ENCODE peak calls at places on chromosomes 2 and 18, in seven cellular contexts. U is GM23338, D is WTC11, T is AG09319, G is HCT116, V is MCF 10A, B is GM06990. F is an unnamed sample.

GRCh38 chr2:237700583-237701032 is 73.2 kb downstream of the LRRFIP1 start:
- DNase-seq in B (peak; percentile 74), U (peak; percentile 22), G (no peak), V (no peak), D (no peak), T (no peak), F (no peak)

GRCh38 chr18:56166914-56167313 is 471.5 kb downstream of the TXNL1 start:
- DNase-seq in U (no peak), V (no peak), D (no peak), B (no peak), G (no peak), T (no peak), F (no peak)

GRCh38 chr2:25103287-25103871 is 61.5 kb downstream of the EFR3B start:
- DNase-seq in U (no peak), V (peak; percentile 68), T (peak; percentile 52), B (no peak), G (no peak), D (no peak), F (no peak)

GRCh38 chr2:150625300-150625699 is 137.8 kb upstream of the RND3 start:
- DNase-seq in U (no peak), B (no peak), D (no peak), V (no peak), T (no peak), G (no peak), F (no peak)

GRCh38 chr2:17522303-17522702 is 4.1 kb upstream of the RAD51AP2 start:
- DNase-seq in G (no peak), U (no peak), B (no peak), V (no peak), T (no peak), D (no peak), F (no peak)

GRCh38 chr2:149258531-149258930 is 71.9 kb upstream of the LYPD6 start:
- DNase-seq in D (no peak), G (no peak), B (no peak), V (peak; percentile 1), T (no peak), U (peak; percentile 38), F (no peak)

GRCh38 chr18:48819276-48819675 is 131.5 kb downstream of the SMAD7 start:
- DNase-seq in V (no peak), U (no peak), D (peak; percentile 6), T (no peak), G (no peak), B (no peak), F (peak; percentile 3)

GRCh38 chr2:127740665-127741287 is 39.5 kb downstream of the SFT2D3 start:
- DNase-seq in T (no peak), D (no peak), B (no peak), V (no peak), U (no peak), G (no peak), F (no peak)

GRCh38 chr2:54569745-54570296 is 113.7 kb downstream of the SPTBN1 start:
- DNase-seq in U (no peak), V (no peak), B (peak; percentile 65), G (no peak), T (no peak), D (no peak), F (no peak)

GRCh38 chr18:35918564-35918963 is 53.9 kb upstream of the RMP24 start:
- DNase-seq in G (no peak), D (no peak), B (no peak), U (no peak), T (no peak), V (no peak), F (no peak)

GRCh38 chr2:34705556-34706247 is 1106.6 kb upstream of the FAM98A start:
- DNase-seq in T (no peak), B (no peak), D (no peak), U (no peak), V (no peak), G (no peak), F (no peak)

GRCh38 chr2:9336534-9337354 is 86.6 kb downstream of the ITGB1BP1 start:
- DNase-seq in B (no peak), U (no peak), G (no peak), D (no peak), T (peak; percentile 94), V (peak; percentile 98), F (no peak)

DNA sequence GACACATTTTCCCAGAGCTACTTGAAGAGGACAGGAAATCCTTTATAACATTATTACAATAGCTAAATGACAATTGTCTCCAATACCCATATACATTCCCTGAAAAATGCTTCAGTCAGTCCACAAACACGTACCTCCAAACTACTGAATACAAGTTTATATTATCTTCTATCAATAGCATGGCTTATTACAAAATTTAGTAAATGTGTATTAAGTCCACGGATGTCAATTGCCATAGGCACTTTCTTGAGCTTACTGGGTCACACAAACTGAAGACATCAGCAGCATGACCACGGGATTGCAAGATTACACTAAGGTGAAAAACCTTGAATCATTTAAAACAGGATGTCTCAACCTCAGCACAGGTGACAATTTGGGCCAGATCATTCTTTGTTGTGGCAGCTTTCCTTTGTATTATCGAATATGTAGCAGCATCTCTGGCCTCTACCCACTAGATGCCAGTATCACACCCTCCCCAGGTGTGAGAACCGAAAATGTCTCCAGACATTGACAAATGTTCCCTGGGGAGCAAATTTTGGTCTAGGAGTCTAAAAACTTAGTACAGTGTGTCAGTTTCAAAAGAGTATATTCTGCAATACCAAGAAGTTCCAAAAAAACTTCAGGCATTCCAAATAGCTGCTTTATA is 1.4 kb downstream of the MBD2 start:
- DNase-seq in V (no peak), B (peak; percentile 60), D (no peak), U (no peak), G (peak; percentile 12), T (no peak), F (no peak)
- TF ChIP-seq CTCF in V (peak; percentile 30), B (peak; percentile 46), D (no peak), U (peak; percentile 40), G (peak; percentile 31), T (no peak), F (no peak)

GRCh38 chr2:235641333-235641732 is 147.5 kb downstream of the AGAP1 start:
- DNase-seq in B (no peak), G (no peak), T (no peak), V (no peak), U (peak; percentile 28), D (no peak), F (no peak)

GRCh38 chr2:235641956-235642355 is 148.1 kb downstream of the AGAP1 start:
- DNase-seq in D (no peak), T (no peak), V (no peak), B (no peak), G (no peak), U (peak; percentile 18), F (no peak)

GRCh38 chr2:235643680-235644117 is 149.9 kb downstream of the AGAP1 start:
- DNase-seq in D (no peak), V (no peak), B (no peak), U (no peak), G (no peak), T (no peak), F (no peak)

GRCh38 chr2:235644191-235644590 is 150.3 kb downstream of the AGAP1 start:
- DNase-seq in B (no peak), V (no peak), D (no peak), U (no peak), T (no peak), G (no peak), F (no peak)

DNA sequence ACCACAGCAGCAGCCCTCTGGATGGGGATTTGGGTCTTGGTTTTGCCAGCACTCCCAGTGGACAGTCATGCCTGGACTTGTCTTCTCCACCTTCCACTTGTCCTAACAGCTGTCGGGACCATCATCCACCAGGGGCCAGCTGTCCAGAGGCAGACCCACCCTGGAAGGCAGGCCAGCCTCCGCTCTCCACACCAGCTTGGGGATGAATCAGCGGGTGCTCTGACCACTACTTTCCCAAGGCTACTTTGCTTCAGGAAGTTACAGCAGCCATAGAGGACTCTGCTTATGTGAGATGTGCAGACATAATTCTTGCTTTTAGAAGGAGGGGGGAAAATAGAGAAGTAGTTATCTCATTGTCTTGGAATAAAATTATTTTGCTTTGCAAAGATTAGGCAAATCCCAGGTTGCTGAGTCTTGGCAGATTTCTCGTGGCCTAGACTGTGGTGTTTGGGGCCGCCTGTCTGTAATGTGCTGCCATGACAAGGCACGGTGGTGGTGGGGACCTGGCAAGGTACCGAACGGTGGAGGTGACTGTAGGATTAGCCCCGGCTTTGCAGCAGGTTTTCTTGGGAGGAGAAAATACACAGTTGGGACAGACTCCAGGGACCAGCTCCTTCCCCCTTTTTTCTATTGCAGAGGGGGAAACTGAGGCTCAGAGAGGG is 148.7 kb downstream of the AGAP1 start:
- DNase-seq in G (no peak), V (peak; percentile 10), T (no peak), U (peak; percentile 34), B (no peak), D (no peak), F (no peak)
- TF ChIP-seq CTCF in G (no peak), V (no peak), T (no peak), U (no peak), B (no peak), D (no peak), F (no peak)

GRCh38 chr18:67519582-67519981 is 3.1 kb upstream of the DSEL start:
- DNase-seq in D (no peak), V (peak; percentile 67), T (peak; percentile 53), B (no peak), G (no peak), U (no peak), F (no peak)

GRCh38 chr18:67517224-67517765 is 775 bp upstream of the DSEL start:
- DNase-seq in U (peak; percentile 19), T (no peak), D (no peak), B (no peak), V (no peak), G (no peak), F (no peak)

GRCh38 chr18:67518566-67518965 is 2.0 kb upstream of the DSEL start:
- DNase-seq in G (no peak), D (no peak), T (no peak), U (no peak), V (peak; percentile 33), B (no peak), F (no peak)

GRCh38 chr18:67516432-67517223 is at the start of gene DSEL:
- DNase-seq in T (peak; percentile 93), V (peak; percentile 94), U (peak; percentile 96), B (peak; percentile 80), G (no peak), D (peak; percentile 99), F (peak; percentile 100)

GRCh38 chr18:67520276-67521035 is 3.9 kb upstream of the DSEL start:
- DNase-seq in B (no peak), T (peak; percentile 77), G (no peak), V (peak; percentile 89), U (no peak), D (no peak), F (no peak)
- TF ChIP-seq CTCF in B (no peak), T (no peak), G (no peak), V (no peak), U (no peak), D (no peak), F (no peak)

GRCh38 chr2:64627860-64628841 is 25.6 kb downstream of the SERTAD2 start:
- DNase-seq in T (no peak), D (no peak), B (no peak), U (no peak), G (no peak), V (no peak), F (no peak)

GRCh38 chr2:64629875-64630274 is 23.8 kb downstream of the SERTAD2 start:
- DNase-seq in D (no peak), V (no peak), B (no peak), U (no peak), T (no peak), G (no peak), F (no peak)

GRCh38 chr2:64626963-64627760 is 26.6 kb downstream of the SERTAD2 start:
- DNase-seq in V (no peak), D (no peak), G (no peak), T (no peak), B (no peak), U (peak; percentile 37), F (no peak)

GRCh38 chr2:64630752-64631151 is 23.0 kb downstream of the SERTAD2 start:
- DNase-seq in G (no peak), V (no peak), D (no peak), T (no peak), B (no peak), U (no peak), F (no peak)

GRCh38 chr2:64629329-64629781 is 24.4 kb downstream of the SERTAD2 start:
- DNase-seq in D (no peak), T (no peak), G (no peak), V (no peak), U (no peak), B (no peak), F (no peak)
- TF ChIP-seq CTCF in D (no peak), T (no peak), G (no peak), V (no peak), U (no peak), B (no peak), F (no peak)

F was measured in endothelial cell.